ENCODE peak calls at places on chromosomes 5 and 9, in six cellular contexts. C is esophagus squamous epithelium, M is neural progenitor cell, K is body of pancreas, F is spleen, T is WERI-Rb-1. D is an unnamed sample.

GRCh38 chr5:43658499-43658898 is 55.5 kb downstream of the NNT start:
- DNase-seq in F (no peak), T (no peak), K (no peak), M (no peak), C (no peak), D (no peak)

GRCh38 chr5:96067902-96068614 is 106.4 kb upstream of the ELL2 start:
- DNase-seq in C (no peak), M (no peak), K (no peak), T (no peak), F (no peak), D (no peak)

GRCh38 chr5:159106569-159107282 is 7.0 kb upstream of the EBF1 start:
- DNase-seq in M (peak; percentile 93), T (peak; percentile 76), F (peak; percentile 93), C (no peak), K (peak; percentile 81), D (peak; percentile 85)

GRCh38 chr9:116193636-116194035 is 40.0 kb downstream of the PAPPA start:
- DNase-seq in C (no peak), M (no peak), F (no peak), T (no peak), K (no peak), D (no peak)

GRCh38 chr9:27473135-27473534 is 51.0 kb upstream of the IFNK start:
- DNase-seq in F (peak; percentile 58), K (peak; percentile 31), T (peak; percentile 80), M (peak; percentile 21), C (no peak), D (peak; percentile 73)

GRCh38 chr9:95644377-95644776 is 127.6 kb upstream of the PTCH1 start:
- DNase-seq in F (no peak), C (no peak), T (no peak), M (no peak), K (no peak), D (no peak)

GRCh38 chr5:178831049-178831448 is 28.7 kb upstream of the ZNF354B start:
- DNase-seq in M (peak; percentile 6), F (no peak), T (no peak), K (no peak), C (no peak), D (no peak)

GRCh38 chr5:140868721-140869554 is at the start of gene PCDHA11:
- DNase-seq in K (peak; percentile 57), M (peak; percentile 63), T (peak; percentile 43), C (no peak), F (no peak), D (no peak)

GRCh38 chr5:71533614-71534013 is 53.5 kb upstream of the MCCC2 start:
- DNase-seq in T (no peak), C (no peak), K (no peak), F (no peak), M (no peak), D (no peak)

GRCh38 chr5:76716456-76717157 is 681 bp downstream of the F2R start:
- DNase-seq in C (no peak), M (peak; percentile 59), K (no peak), T (peak; percentile 71), F (peak; percentile 80), D (no peak)

GRCh38 chr9:129069128-129069824 is 11.6 kb upstream of the DOLPP1 start:
- DNase-seq in F (peak; percentile 96), T (peak; percentile 84), M (no peak), C (peak; percentile 27), K (peak; percentile 82), D (peak; percentile 72)

GRCh38 chr9:133952598-133953550 is 39.2 kb downstream of the VAV2 start:
- DNase-seq in F (peak; percentile 64), T (no peak), K (no peak), M (no peak), C (no peak), D (no peak)

GRCh38 chr9:875119-875962 is 33.8 kb downstream of the DMRT1 start:
- DNase-seq in C (no peak), K (no peak), M (no peak), F (no peak), T (no peak), D (no peak)

GRCh38 chr9:14322211-14323082 is 8.5 kb upstream of the NFIB start:
- DNase-seq in K (peak; percentile 93), F (peak; percentile 92), T (peak; percentile 92), C (peak; percentile 54), M (peak; percentile 95), D (peak; percentile 91)

GRCh38 chr9:135414293-135414692 is 65.3 kb upstream of the PPP1R26 start:
- DNase-seq in F (peak; percentile 10), K (no peak), T (no peak), C (no peak), M (no peak), D (no peak)

GRCh38 chr9:105286098-105286497 is 41.6 kb downstream of the SLC44A1 start:
- DNase-seq in K (no peak), M (no peak), F (no peak), C (no peak), T (no peak), D (no peak)

GRCh38 chr5:172469697-172470096 is 15.4 kb upstream of the SH3PXD2B start:
- DNase-seq in T (no peak), C (no peak), M (no peak), K (no peak), F (no peak), D (no peak)

GRCh38 chr5:153562189-153562588 is 71.7 kb downstream of the GRIA1 start:
- DNase-seq in K (no peak), F (no peak), T (no peak), C (no peak), M (no peak), D (no peak)

GRCh38 chr5:53537711-53538110 is 22.7 kb upstream of the NDUFS4 start:
- DNase-seq in F (no peak), M (no peak), C (no peak), K (no peak), T (no peak), D (no peak)

GRCh38 chr9:122122903-122123632 is 30.0 kb upstream of the TTLL11 start:
- DNase-seq in K (peak; percentile 79), T (peak; percentile 83), M (peak; percentile 77), C (no peak), F (peak; percentile 86), D (peak; percentile 60)

GRCh38 chr9:127793093-127793708 is 7.4 kb downstream of the CDK9 start:
- DNase-seq in M (no peak), K (peak; percentile 47), C (no peak), T (peak; percentile 79), F (no peak), D (no peak)

GRCh38 chr5:139646912-139647391 is 1.2 kb upstream of the CXXC5 start:
- DNase-seq in C (no peak), F (peak; percentile 84), T (peak; percentile 71), M (peak; percentile 67), K (peak; percentile 47), D (peak; percentile 44)

GRCh38 chr5:172855597-172856292 is 21.7 kb downstream of the ERGIC1 start:
- DNase-seq in M (no peak), K (peak; percentile 37), C (no peak), T (no peak), F (no peak), D (peak; percentile 70)

DNA sequence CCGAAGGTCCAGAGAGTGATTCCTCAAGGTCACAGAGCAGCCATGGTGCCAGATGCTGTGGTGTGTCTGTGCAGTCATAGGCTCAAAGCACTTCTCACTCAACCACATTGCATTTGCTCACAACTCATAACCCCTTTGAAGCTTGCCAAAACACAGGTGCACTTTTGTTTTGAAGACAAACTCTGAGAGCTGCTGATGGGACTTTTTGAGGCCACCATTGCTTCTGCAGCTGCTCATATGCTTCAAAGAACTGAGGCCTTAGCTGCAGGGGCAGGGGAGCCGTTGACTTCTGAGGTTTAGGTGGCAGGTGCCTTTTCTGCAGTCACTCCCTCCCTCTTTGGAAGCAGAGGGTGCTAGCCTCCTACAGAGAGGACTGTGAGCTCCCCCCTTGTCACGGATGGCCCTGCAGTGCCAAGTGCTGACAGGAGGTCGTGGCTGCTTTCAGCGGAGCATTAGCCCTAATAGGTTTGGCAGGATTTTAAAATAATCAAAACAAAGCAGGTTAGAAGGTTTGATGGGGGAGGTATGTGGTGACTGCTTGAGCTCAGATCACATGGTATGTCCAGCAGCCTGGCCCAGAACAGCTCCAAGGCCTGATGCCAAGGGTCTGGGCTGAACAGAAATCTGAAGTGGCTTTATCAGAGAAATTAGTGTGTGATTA is 232.1 kb downstream of the MAN2A1 start:
- DNase-seq in F (peak; percentile 71), C (no peak), M (no peak), K (peak; percentile 16), T (peak; percentile 84), D (no peak)
- H3K27ac ChIP-seq in F (no peak overlapping the region), C (no peak overlapping the region), M (no peak overlapping the region), K (no peak overlapping the region), T (peak overlapping the region; percentile 71), D (no peak overlapping the region)

GRCh38 chr5:2738700-2739359 is 12.6 kb downstream of the IRX2 start:
- DNase-seq in K (no peak), C (no peak), T (peak; percentile 7), M (no peak), F (no peak), D (no peak)

GRCh38 chr5:2740849-2741555 is 10.5 kb downstream of the IRX2 start:
- DNase-seq in K (no peak), M (peak; percentile 42), F (peak; percentile 71), T (no peak), C (no peak), D (peak; percentile 53)

GRCh38 chr5:2740051-2740848 is 11.2 kb downstream of the IRX2 start:
- DNase-seq in K (no peak), F (peak; percentile 67), T (peak; percentile 6), C (no peak), M (peak; percentile 63), D (peak; percentile 44)

GRCh38 chr5:2738156-2738699 is 13.2 kb downstream of the IRX2 start:
- DNase-seq in C (no peak), T (no peak), K (no peak), F (no peak), M (no peak), D (no peak)

GRCh38 chr5:2739360-2740050 is 12.0 kb downstream of the IRX2 start:
- DNase-seq in C (no peak), K (no peak), T (peak; percentile 20), F (peak; percentile 59), M (peak; percentile 75), D (no peak)
- TF ChIP-seq CTCF in C (no peak), K (no peak), T (no peak), F (no peak), M (no peak), D (no peak)

GRCh38 chr9:137784046-137784445 is 93.5 kb upstream of the CACNA1B start:
- DNase-seq in C (no peak), T (no peak), M (no peak), F (peak; percentile 40), K (no peak), D (no peak)
- H3K27ac ChIP-seq in C (no peak overlapping the region), T (no peak overlapping the region), M (no peak overlapping the region), F (no peak overlapping the region), K (no peak overlapping the region), D (no peak overlapping the region)

DNA sequence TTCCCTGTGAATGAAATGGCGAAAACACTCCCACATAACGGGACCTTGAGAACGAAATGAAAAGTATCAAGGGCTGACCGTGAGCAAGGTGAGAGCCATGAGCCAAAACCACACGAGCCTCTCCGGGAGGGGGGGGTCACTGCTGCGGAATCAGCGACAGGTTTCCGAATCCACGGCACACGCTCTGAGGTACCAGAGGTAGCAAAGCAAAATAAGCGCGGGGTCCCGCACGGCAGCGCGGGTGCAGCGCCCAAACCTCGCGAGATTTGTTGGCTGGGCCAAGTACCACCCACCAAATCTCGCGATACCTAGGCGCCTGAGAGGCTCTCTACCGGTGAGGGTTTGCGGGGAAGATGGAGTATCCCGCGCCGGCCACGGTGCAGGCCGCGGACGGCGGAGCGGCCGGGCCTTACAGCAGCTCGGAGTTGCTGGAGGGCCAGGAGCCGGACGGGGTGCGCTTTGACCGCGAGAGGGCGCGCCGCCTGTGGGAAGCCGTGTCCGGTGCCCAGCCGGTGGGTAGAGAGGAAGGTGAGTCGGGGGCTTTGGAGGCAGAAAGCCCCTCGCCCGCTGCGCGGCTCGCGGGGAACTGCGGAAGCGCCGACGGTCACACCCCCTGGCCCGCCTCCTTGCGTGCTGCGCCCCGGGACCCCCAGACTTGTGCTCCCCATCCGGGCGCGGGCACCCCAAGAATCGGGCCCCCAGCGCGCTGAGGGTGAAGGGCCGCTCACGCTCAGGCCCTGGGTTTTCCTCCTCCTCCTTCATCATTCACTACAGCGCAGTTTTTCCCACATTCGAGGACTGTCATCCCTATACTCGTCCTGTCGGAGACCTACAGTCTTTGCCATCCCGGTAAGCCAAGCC is at the start of gene ZNF346:
- DNase-seq in K (peak; percentile 94), F (peak; percentile 96), T (peak; percentile 87), M (peak; percentile 99), C (peak; percentile 46), D (peak; percentile 94)
- TF ChIP-seq CTCF in K (peak; percentile 57), F (peak; percentile 68), T (peak; percentile 46), M (peak; percentile 75), C (peak; percentile 57), D (peak; percentile 49)

D was measured in tibial artery.